ENCODE peak calls at places on chromosome 9, in seven cellular contexts. One of them, this sample, is unnamed.
A peak's percentile ranks its signal among the peaks of the same experiment; 100 is the strongest.

GRCh38 chr9:20987521-20987920 is 43.9 kb downstream of the HACD4 start:
- DNase-seq in NCI-H1930: no peak
- DNase-seq in caudate nucleus: no peak
- DNase-seq in T-helper 1 cell: no peak
- DNase-seq in astrocyte: no peak
- DNase-seq in NCI-H2227 treated with DMSO at 0.1 percent for 48 hours: no peak
- DNase-seq in A549: no peak
- DNase-seq in this sample: no peak

GRCh38 chr9:8860925-8861324 is 1061.3 kb upstream of the DMAC1 start:
- DNase-seq in NCI-H1930: no peak
- DNase-seq in caudate nucleus: no peak
- DNase-seq in T-helper 1 cell: no peak
- DNase-seq in astrocyte: peak; percentile 44
- DNase-seq in NCI-H2227 treated with DMSO at 0.1 percent for 48 hours: peak; percentile 46
- DNase-seq in A549: no peak
- DNase-seq in this sample: no peak

GRCh38 chr9:109451311-109452025 is 46.6 kb downstream of the PTPN3 start:
- DNase-seq in NCI-H1930: no peak
- DNase-seq in caudate nucleus: no peak
- DNase-seq in T-helper 1 cell: no peak
- DNase-seq in astrocyte: no peak
- DNase-seq in NCI-H2227 treated with DMSO at 0.1 percent for 48 hours: no peak
- DNase-seq in A549: no peak
- DNase-seq in this sample: no peak

GRCh38 chr9:120925535-120926396 is 830 bp downstream of the TRAF1 start:
- DNase-seq in NCI-H1930: no peak
- DNase-seq in caudate nucleus: no peak
- DNase-seq in T-helper 1 cell: peak; percentile 63
- DNase-seq in astrocyte: peak; percentile 93
- DNase-seq in NCI-H2227 treated with DMSO at 0.1 percent for 48 hours: no peak
- DNase-seq in A549: peak; percentile 69
- DNase-seq in this sample: no peak

GRCh38 chr9:133615897-133616188 is 6.7 kb upstream of the FAM163B start:
- DNase-seq in NCI-H1930: no peak
- DNase-seq in caudate nucleus: no peak
- DNase-seq in T-helper 1 cell: no peak
- DNase-seq in astrocyte: no peak
- DNase-seq in NCI-H2227 treated with DMSO at 0.1 percent for 48 hours: no peak
- DNase-seq in A549: no peak
- DNase-seq in this sample: no peak

GRCh38 chr9:33190021-33190420 is 22.9 kb upstream of the B4GALT1 start:
- DNase-seq in NCI-H1930: no peak
- DNase-seq in caudate nucleus: no peak
- DNase-seq in T-helper 1 cell: no peak
- DNase-seq in astrocyte: no peak
- DNase-seq in NCI-H2227 treated with DMSO at 0.1 percent for 48 hours: no peak
- DNase-seq in A549: no peak
- DNase-seq in this sample: no peak

GRCh38 chr9:84669293-84670105 is at the start of gene NTRK2:
- DNase-seq in NCI-H1930: no peak
- DNase-seq in caudate nucleus: peak; percentile 81
- DNase-seq in T-helper 1 cell: no peak
- DNase-seq in astrocyte: peak; percentile 37
- DNase-seq in NCI-H2227 treated with DMSO at 0.1 percent for 48 hours: peak; percentile 25
- DNase-seq in A549: no peak
- DNase-seq in this sample: no peak

GRCh38 chr9:20744046-20744630 is 60.1 kb downstream of the FOCAD start:
- DNase-seq in NCI-H1930: no peak
- DNase-seq in caudate nucleus: no peak
- DNase-seq in T-helper 1 cell: no peak
- DNase-seq in astrocyte: no peak
- DNase-seq in NCI-H2227 treated with DMSO at 0.1 percent for 48 hours: no peak
- DNase-seq in A549: no peak
- DNase-seq in this sample: no peak

GRCh38 chr9:117265253-117265652 is 149.6 kb downstream of the ASTN2 start:
- DNase-seq in NCI-H1930: no peak
- DNase-seq in caudate nucleus: peak; percentile 19
- DNase-seq in T-helper 1 cell: no peak
- DNase-seq in astrocyte: no peak
- DNase-seq in NCI-H2227 treated with DMSO at 0.1 percent for 48 hours: no peak
- DNase-seq in A549: no peak
- DNase-seq in this sample: no peak

GRCh38 chr9:112401175-112401815 is 21.4 kb downstream of the HSDL2 start:
- DNase-seq in NCI-H1930: no peak
- DNase-seq in caudate nucleus: no peak
- DNase-seq in T-helper 1 cell: no peak
- DNase-seq in astrocyte: no peak
- DNase-seq in NCI-H2227 treated with DMSO at 0.1 percent for 48 hours: no peak
- DNase-seq in A549: no peak
- DNase-seq in this sample: no peak

GRCh38 chr9:71766663-71767062 is 1.6 kb downstream of the CEMIP2 start:
- DNase-seq in NCI-H1930: no peak
- DNase-seq in caudate nucleus: no peak
- DNase-seq in T-helper 1 cell: no peak
- DNase-seq in astrocyte: no peak
- DNase-seq in NCI-H2227 treated with DMSO at 0.1 percent for 48 hours: no peak
- DNase-seq in A549: no peak
- DNase-seq in this sample: no peak

GRCh38 chr9:120783611-120784047 is 9.6 kb downstream of the FBXW2 start:
- DNase-seq in NCI-H1930: peak; percentile 16
- DNase-seq in caudate nucleus: no peak
- DNase-seq in T-helper 1 cell: no peak
- DNase-seq in astrocyte: peak; percentile 41
- DNase-seq in NCI-H2227 treated with DMSO at 0.1 percent for 48 hours: no peak
- DNase-seq in A549: no peak
- DNase-seq in this sample: no peak

GRCh38 chr9:32783168-32783891 is at the start of gene TMEM215:
- DNase-seq in NCI-H1930: peak; percentile 32
- DNase-seq in caudate nucleus: no peak
- DNase-seq in T-helper 1 cell: no peak
- DNase-seq in astrocyte: no peak
- DNase-seq in NCI-H2227 treated with DMSO at 0.1 percent for 48 hours: no peak
- DNase-seq in A549: peak; percentile 20
- DNase-seq in this sample: no peak

GRCh38 chr9:85940275-85940831 is 593 bp upstream of the NAA35 start:
- DNase-seq in NCI-H1930: no peak
- DNase-seq in caudate nucleus: no peak
- DNase-seq in T-helper 1 cell: no peak
- DNase-seq in astrocyte: no peak
- DNase-seq in NCI-H2227 treated with DMSO at 0.1 percent for 48 hours: no peak
- DNase-seq in A549: peak; percentile 14
- DNase-seq in this sample: no peak

GRCh38 chr9:110033869-110034268 is 174.1 kb downstream of the C9orf152 start:
- DNase-seq in NCI-H1930: no peak
- DNase-seq in caudate nucleus: no peak
- DNase-seq in T-helper 1 cell: no peak
- DNase-seq in astrocyte: no peak
- DNase-seq in NCI-H2227 treated with DMSO at 0.1 percent for 48 hours: no peak
- DNase-seq in A549: no peak
- DNase-seq in this sample: no peak

GRCh38 chr9:137114613-137115393 is at the start of gene DPP7:
- DNase-seq in NCI-H1930: peak; percentile 42
- DNase-seq in caudate nucleus: peak; percentile 63
- DNase-seq in T-helper 1 cell: peak; percentile 75
- DNase-seq in astrocyte: no peak
- DNase-seq in NCI-H2227 treated with DMSO at 0.1 percent for 48 hours: peak; percentile 10
- DNase-seq in A549: peak; percentile 76
- DNase-seq in this sample: no peak

This sample was measured in NCI-H1436 treated with DMSO at 0.1 percent for 48 hours.